ENCODE peak calls at places on chromosomes 2 and 18, in four cellular contexts. J, X, O and Q are unnamed samples.

GRCh38 chr18:10051877-10052631 is 138.2 kb downstream of the VAPA start:
- DNase-seq in J (no peak), O (no peak), X (no peak), Q (no peak)

GRCh38 chr2:219018286-219018685 is 23.0 kb downstream of the CFAP65 start:
- DNase-seq in O (no peak), X (no peak), J (no peak), Q (no peak)

GRCh38 chr2:227661019-227661726 is 5.4 kb upstream of the SCYGR5 start:
- DNase-seq in X (no peak), J (no peak), O (no peak), Q (no peak)

GRCh38 chr2:23632831-23633395 is 247.9 kb downstream of the KLHL29 start:
- DNase-seq in X (no peak), J (no peak), O (no peak), Q (no peak)

GRCh38 chr2:20485612-20485926 is 38.7 kb downstream of the RHOB start:
- DNase-seq in X (peak; percentile 27), O (no peak), J (peak; percentile 43), Q (no peak)

GRCh38 chr2:95043300-95043786 is 17.8 kb downstream of the MAL start:
- DNase-seq in O (no peak), X (no peak), J (no peak), Q (no peak)

GRCh38 chr2:237483018-237483731 is 3.9 kb upstream of the MLPH start:
- DNase-seq in O (no peak), J (no peak), X (peak; percentile 88), Q (no peak)

GRCh38 chr2:70089220-70089945 is 2.1 kb downstream of the PCBP1 start:
- DNase-seq in J (no peak), X (no peak), O (no peak), Q (no peak)

GRCh38 chr2:143356341-143356740 is 227.1 kb downstream of the ARHGAP15 start:
- DNase-seq in O (no peak), J (no peak), X (no peak), Q (no peak)

GRCh38 chr18:26479065-26479685 is 69.2 kb downstream of the KCTD1 start:
- DNase-seq in O (no peak), X (no peak), J (no peak), Q (no peak)

GRCh38 chr2:39696072-39696471 is 30.4 kb downstream of the TMEM178A start:
- DNase-seq in J (no peak), X (no peak), O (no peak), Q (no peak)

GRCh38 chr2:196925445-196925767 is 1.1 kb downstream of the PGAP1 start:
- DNase-seq in J (no peak), X (no peak), O (no peak), Q (no peak)

GRCh38 chr2:144369416-144369815 is 150.5 kb downstream of the ZEB2 start:
- DNase-seq in X (no peak), O (no peak), J (no peak), Q (no peak)

GRCh38 chr2:143745060-143745459 is 615.8 kb downstream of the ARHGAP15 start:
- DNase-seq in J (no peak), O (no peak), X (no peak), Q (no peak)

GRCh38 chr2:32289165-32290054 is 11.7 kb downstream of the YIPF4 start:
- DNase-seq in X (peak; percentile 91), J (no peak), O (no peak), Q (peak; percentile 16)

GRCh38 chr2:36492216-36492945 is 105.6 kb downstream of the FEZ2 start:
- DNase-seq in X (no peak), O (no peak), J (no peak), Q (no peak)

GRCh38 chr2:21915201-21915600 is 791.4 kb downstream of the TDRD15 start:
- DNase-seq in X (no peak), J (no peak), O (no peak), Q (no peak)

GRCh38 chr18:4352746-4353522 is 102.2 kb downstream of the DLGAP1 start:
- DNase-seq in X (no peak), O (no peak), J (no peak), Q (no peak)

GRCh38 chr2:178279142-178279541 is 84.8 kb downstream of the OSBPL6 start:
- DNase-seq in X (no peak), J (no peak), O (no peak), Q (no peak)

GRCh38 chr18:5770176-5770575 is 125.1 kb downstream of the TMEM200C start:
- DNase-seq in O (no peak), X (no peak), J (no peak), Q (no peak)

GRCh38 chr2:127058656-127059252 is 48.2 kb downstream of the BIN1 start:
- DNase-seq in J (no peak), O (no peak), X (no peak), Q (no peak)

GRCh38 chr2:30612371-30612770 is 165.3 kb downstream of the LCLAT1 start:
- DNase-seq in X (no peak), J (no peak), O (no peak), Q (no peak)

GRCh38 chr2:64698668-64699444 is 45.1 kb upstream of the SERTAD2 start:
- DNase-seq in X (no peak), J (no peak), O (no peak), Q (peak; percentile 24)